ENCODE peak calls at places on chromosomes 11 and 22, in five cellular contexts. R, P, X, B and N are unnamed samples.

GRCh38 chr11:45273509-45273908 is 12.6 kb downstream of the SYT13 start:
- DNase-seq in X (no peak), R (no peak), P (no peak), B (no peak), N (no peak)

GRCh38 chr22:38243007-38243775 is 29.6 kb downstream of the TMEM184B start:
- DNase-seq in X (peak), P (peak), R (peak), B (no peak), N (peak)

GRCh38 chr11:123740787-123741158 is 687 bp downstream of the ZNF202 start:
- DNase-seq in R (no peak), X (no peak), B (no peak), P (no peak), N (no peak)

GRCh38 chr11:116851631-116852030 is 14.2 kb upstream of the APOA1 start:
- DNase-seq in R (no peak), B (no peak), X (no peak), P (no peak), N (no peak)

GRCh38 chr11:1852885-1853284 is at the start of gene LSP1:
- DNase-seq in X (no peak), R (no peak), P (no peak), B (no peak), N (no peak)

GRCh38 chr11:83195176-83195531 is 1.6 kb downstream of the ANKRD42 start:
- DNase-seq in X (no peak), R (peak), B (no peak), P (no peak), N (no peak)

GRCh38 chr11:18490736-18491485 is 35.3 kb downstream of the LDHAL6A start:
- DNase-seq in B (no peak), P (no peak), X (no peak), R (no peak), N (no peak)

GRCh38 chr11:57073121-57073520 is 84.4 kb downstream of the OR5AK2 start:
- DNase-seq in R (peak), X (no peak), B (no peak), P (no peak), N (no peak)

GRCh38 chr22:31079095-31079642 is 1.9 kb upstream of the SMTN start:
- DNase-seq in B (no peak), X (no peak), P (no peak), R (no peak), N (no peak)

GRCh38 chr22:37174964-37175363 is 13.1 kb downstream of the C1QTNF6 start:
- DNase-seq in R (no peak), B (no peak), X (no peak), P (no peak), N (no peak)

GRCh38 chr11:119774180-119774763 is 45.3 kb upstream of the NECTIN1 start:
- DNase-seq in P (no peak), B (no peak), R (peak), X (no peak), N (no peak)

GRCh38 chr11:60985501-60985900 is 14.0 kb downstream of the CD6 start:
- DNase-seq in B (no peak), R (no peak), P (no peak), X (no peak), N (no peak)

GRCh38 chr11:62755086-62755615 is 1.2 kb upstream of the ZBTB3 start:
- DNase-seq in X (no peak), B (no peak), R (no peak), P (no peak), N (no peak)

GRCh38 chr11:2441171-2441570 is 3.1 kb downstream of the TRPM5 start:
- DNase-seq in B (no peak), P (no peak), R (no peak), X (no peak), N (no peak)

GRCh38 chr11:116537736-116538135 is 235.1 kb downstream of the BUD13 start:
- DNase-seq in B (no peak), X (no peak), R (no peak), P (no peak), N (no peak)

GRCh38 chr11:2587132-2587930 is 112.5 kb downstream of the KCNQ1OT1 start:
- DNase-seq in X (peak), P (peak), R (no peak), B (no peak), N (no peak)

GRCh38 chr11:116986521-116987105 is 111.6 kb downstream of the SIK3 start:
- DNase-seq in X (no peak), B (peak), P (no peak), R (peak), N (peak)

GRCh38 chr11:61781585-61781984 is 10.8 kb downstream of the TMEM258 start:
- DNase-seq in B (no peak), R (no peak), X (no peak), P (no peak), N (no peak)

DNA sequence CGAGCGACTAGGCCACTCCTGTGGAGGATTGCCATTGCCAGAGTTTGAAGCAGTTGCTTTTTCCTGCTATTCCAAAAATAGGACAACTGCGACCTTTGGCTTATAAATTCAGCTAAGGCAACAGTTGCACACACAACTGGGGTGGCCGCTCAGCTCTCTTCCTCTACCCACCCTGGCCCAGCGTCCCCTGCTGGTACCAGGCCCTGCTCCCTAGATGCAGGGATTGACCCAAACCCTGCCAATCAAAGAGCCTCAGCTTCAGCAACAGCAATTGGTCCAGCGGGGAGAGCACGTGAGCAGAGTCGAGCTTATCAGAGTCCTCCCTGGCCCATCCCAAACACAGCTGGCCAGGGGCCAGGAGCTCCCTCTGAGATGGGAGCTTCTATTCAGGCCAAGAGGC is 22.0 kb upstream of the CABP2 start:
- DNase-seq in B (no peak), X (no peak), R (no peak), P (peak), N (no peak)
- TF ChIP-seq CTCF in B (no peak), X (no peak), R (no peak), P (peak), N (no peak)

GRCh38 chr11:107609384-107610218 is 18.7 kb downstream of the ELMOD1 start:
- DNase-seq in B (no peak), X (no peak), R (no peak), P (no peak), N (no peak)

GRCh38 chr11:107608809-107609208 is 17.9 kb downstream of the ELMOD1 start:
- DNase-seq in P (no peak), X (no peak), R (no peak), B (no peak), N (no peak)

DNA sequence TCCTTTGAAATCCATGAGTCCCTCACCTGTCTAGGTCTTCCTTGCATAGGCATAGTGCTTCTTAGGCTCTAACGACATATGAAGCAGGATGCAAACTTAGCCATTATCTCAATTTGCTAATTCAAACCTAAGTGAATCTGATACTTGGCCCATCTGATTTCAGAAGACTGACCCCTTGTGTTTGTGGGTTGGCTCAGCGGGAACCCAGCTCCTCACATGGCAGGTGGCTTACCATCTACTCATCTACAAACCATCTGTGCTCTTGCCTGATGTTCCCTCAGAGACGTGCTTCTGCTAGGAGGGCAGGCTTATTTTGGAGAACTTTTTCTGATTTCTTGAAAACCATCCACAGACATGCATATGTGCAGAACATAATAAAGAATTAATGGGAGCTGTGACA is 15.2 kb downstream of the ELMOD1 start:
- DNase-seq in X (no peak), B (no peak), R (no peak), P (no peak), N (no peak)
- TF ChIP-seq CTCF in X (no peak), B (peak), R (peak), P (no peak), N (peak)

DNA sequence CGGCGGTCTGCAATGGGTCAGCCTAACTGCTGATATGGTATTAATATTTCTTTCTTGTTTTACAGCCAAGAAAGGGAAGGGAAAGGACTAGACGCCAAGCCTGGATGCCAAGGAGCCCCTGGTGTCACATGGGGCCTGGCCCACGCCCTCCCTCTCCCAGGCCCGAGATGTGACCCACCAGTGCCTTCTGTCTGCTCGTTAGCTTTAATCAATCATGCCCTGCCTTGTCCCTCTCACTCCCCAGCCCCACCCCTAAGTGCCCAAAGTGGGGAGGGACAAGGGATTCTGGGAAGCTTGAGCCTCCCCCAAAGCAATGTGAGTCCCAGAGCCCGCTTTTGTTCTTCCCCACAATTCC is 1.9 kb downstream of the MDK start:
- DNase-seq in P (no peak), B (no peak), X (no peak), R (no peak), N (no peak)
- TF ChIP-seq CTCF in P (no peak), B (no peak), X (no peak), R (no peak), N (no peak)

DNA sequence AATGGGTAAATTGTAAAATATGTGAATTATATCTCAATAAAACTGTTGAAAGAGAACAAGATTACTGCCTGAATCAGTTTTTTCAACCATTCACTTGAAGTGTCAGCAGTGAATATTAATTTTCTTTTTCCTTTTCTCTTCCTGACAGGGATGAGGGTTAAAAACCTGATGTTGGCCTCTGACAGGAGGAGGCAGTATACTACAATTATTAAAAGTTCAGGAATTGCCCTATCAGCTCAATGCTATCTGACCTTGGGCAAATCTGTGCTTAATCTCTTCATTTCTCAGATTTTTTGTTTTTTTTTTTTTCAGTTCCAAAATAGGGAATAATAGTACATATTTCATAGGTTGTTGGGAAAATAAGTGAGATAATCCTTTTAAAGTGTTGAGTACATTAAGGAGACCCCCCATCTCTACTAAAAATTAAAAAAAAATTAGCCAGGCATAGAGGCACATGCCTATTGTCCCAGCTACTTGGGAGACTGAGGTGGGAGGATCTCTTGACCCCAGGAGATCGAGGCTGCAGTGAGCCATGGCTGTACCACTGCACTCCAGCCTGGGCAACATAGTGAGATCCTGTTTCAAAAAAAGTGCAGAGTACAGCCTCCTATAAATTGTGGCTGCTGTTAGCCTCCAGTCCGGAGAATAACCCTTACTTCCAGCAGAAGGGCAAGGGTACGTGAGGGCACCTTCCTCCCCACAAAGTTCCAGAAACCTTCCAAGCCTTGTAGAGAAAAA is 48.8 kb downstream of the TRIM44 start:
- DNase-seq in B (no peak), P (no peak), X (no peak), R (no peak), N (no peak)
- TF ChIP-seq CTCF in B (no peak), P (peak), X (no peak), R (peak), N (no peak)

DNA sequence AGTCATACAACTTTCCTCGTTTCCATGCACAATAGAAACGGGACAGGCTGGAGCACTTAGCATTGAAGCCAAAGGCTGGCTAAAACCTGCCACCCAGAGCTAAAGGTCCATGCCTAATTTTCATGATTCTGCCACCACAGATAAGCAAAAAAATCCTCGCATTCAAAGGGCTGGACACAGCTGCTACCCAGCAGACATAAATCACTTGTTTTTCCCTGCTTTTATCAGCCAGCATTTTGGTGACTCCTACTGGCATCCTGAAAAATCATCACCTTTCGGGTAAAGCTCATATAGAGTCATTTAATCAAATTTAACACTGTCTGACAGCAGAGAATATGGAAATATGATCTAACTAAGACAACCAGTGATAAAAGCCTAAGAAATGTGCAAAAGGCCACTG is 37.9 kb downstream of the ALG9 start:
- DNase-seq in B (no peak), R (no peak), P (no peak), X (no peak), N (no peak)
- TF ChIP-seq CTCF in B (no peak), R (no peak), P (peak), X (no peak), N (peak)

DNA sequence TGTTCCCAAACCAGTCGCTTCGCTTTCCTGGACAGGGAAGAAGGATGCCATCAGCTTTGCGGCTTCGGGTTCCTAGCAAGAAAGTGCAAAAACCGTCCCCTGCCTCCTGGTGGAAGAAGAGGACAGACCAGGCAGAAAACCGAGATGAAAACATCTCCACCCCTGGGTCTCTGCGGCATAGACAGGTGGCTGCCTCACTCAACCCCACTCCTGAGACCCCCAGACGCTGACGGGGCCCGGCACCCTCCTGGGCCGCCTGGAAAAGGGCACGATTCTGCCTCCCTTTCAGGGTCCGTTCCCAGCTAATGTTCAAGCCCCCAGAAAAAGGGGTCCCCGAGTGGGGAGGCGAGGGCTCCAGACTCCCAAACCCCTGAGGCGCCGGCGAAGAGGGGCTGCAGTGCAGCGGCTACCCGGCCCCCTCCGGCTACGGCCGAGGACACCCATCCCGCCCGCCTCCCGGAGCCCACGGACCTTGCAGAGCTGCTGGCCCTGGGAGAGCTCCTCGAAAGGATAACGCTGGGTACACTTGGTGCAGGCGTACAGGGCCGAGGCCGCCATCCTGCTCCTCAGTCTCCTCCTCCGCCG is 569 bp downstream of the FAM76B start:
- DNase-seq in R (peak), P (no peak), X (no peak), B (no peak), N (peak)
- TF ChIP-seq CTCF in R (peak), P (peak), X (no peak), B (no peak), N (peak)

GRCh38 chr22:19629720-19630419 is 84.4 kb upstream of the SEPTIN5 start:
- DNase-seq in B (peak), X (peak), P (peak), R (peak), N (peak)

GRCh38 chr22:19630614-19631013 is 83.7 kb upstream of the SEPTIN5 start:
- DNase-seq in R (no peak), P (no peak), B (no peak), X (no peak), N (no peak)

GRCh38 chr22:19632671-19633148 is 81.6 kb upstream of the SEPTIN5 start:
- DNase-seq in P (no peak), X (no peak), B (no peak), R (no peak), N (no peak)

GRCh38 chr22:19634206-19634536 is 80.1 kb upstream of the SEPTIN5 start:
- DNase-seq in B (no peak), R (no peak), P (no peak), X (no peak), N (no peak)

GRCh38 chr22:19631899-19632670 is 82.2 kb upstream of the SEPTIN5 start:
- DNase-seq in B (no peak), R (peak), X (no peak), P (no peak), N (peak)
- TF ChIP-seq CTCF in B (peak), R (peak), X (no peak), P (peak), N (peak)

GRCh38 chr11:16963316-16963876 is 50.8 kb downstream of the PLEKHA7 start:
- DNase-seq in B (no peak), P (no peak), X (no peak), R (no peak), N (no peak)

GRCh38 chr11:16956538-16957153 is 57.6 kb downstream of the PLEKHA7 start:
- DNase-seq in X (no peak), R (no peak), B (no peak), P (no peak), N (no peak)

GRCh38 chr11:16960250-16960649 is 54.0 kb downstream of the PLEKHA7 start:
- DNase-seq in B (no peak), P (no peak), X (no peak), R (no peak), N (no peak)

GRCh38 chr11:16959528-16960100 is 54.6 kb downstream of the PLEKHA7 start:
- DNase-seq in R (no peak), P (no peak), B (no peak), X (no peak), N (no peak)

DNA sequence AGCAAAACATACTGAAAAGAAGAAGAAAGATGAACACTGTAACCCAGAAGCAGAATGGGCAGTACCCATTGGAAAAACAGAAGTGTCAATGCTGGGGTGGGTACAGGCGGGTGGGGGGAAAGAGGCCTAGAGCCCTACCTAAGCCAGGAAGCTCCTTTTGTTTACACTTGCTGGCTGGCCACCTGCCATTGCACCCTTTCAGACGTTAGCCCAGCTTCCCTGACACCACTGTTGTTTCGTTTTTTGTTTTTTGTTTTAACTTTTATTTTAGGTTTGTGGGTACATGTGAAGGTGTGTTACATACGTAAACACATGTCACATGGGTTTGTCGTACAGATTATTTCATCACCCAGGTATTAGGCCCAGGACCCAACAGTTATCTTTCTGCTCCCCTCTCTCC is 55.4 kb downstream of the PLEKHA7 start:
- DNase-seq in X (no peak), P (no peak), B (no peak), R (no peak), N (no peak)
- TF ChIP-seq CTCF in X (no peak), P (no peak), B (no peak), R (no peak), N (no peak)

GRCh38 chr22:29837780-29838598 is at the start of gene ASCC2:
- DNase-seq in P (peak), R (peak), B (peak), X (peak), N (peak)
- TF ChIP-seq CTCF in P (peak), R (no peak), B (no peak), X (no peak), N (no peak)

DNA sequence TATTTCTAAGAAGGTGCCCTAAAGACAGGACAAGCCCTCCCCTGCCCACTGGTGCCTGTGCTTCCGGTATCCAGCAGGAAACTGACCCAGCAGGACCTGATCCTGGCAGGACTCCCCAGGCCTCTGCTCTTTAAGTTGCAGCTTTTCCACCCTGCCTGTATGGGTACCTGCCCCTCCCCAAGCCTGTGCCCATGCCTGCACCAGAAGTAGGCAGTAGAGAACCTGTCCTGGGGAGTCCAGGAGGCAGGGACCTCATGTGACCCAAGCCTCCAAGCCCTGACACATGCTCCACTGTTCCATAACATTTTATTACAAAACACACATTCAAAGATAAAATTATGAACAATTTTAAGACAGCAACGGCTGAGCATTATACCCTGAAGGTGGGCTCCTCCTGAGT is 14.2 kb downstream of the CWC15 start:
- DNase-seq in P (no peak), B (no peak), X (no peak), R (no peak), N (no peak)
- TF ChIP-seq CTCF in P (no peak), B (no peak), X (no peak), R (no peak), N (no peak)